ENCODE peak calls at places on chromosomes 6 and 20, in five cellular contexts. T is prostate gland; X is pancreas; I is CD8-positive, alpha-beta T cell; W is cardiac muscle cell. R is an unnamed sample.

GRCh38 chr20:48769111-48769879 is 58.5 kb downstream of the PREX1 start:
- DNase-seq in W (peak; percentile 62), X (no peak), T (no peak), I (peak; percentile 74), R (peak; percentile 55)

GRCh38 chr20:5719861-5720401 is 30.3 kb upstream of the SHLD1 start:
- DNase-seq in X (no peak), I (no peak), T (no peak), W (peak; percentile 59), R (no peak)

GRCh38 chr6:75376347-75377024 is 91.9 kb upstream of the TMEM30A start:
- DNase-seq in T (no peak), W (peak; percentile 54), I (no peak), X (no peak), R (no peak)

GRCh38 chr6:17394192-17394611 is 807 bp downstream of the CAP2 start:
- DNase-seq in X (peak; percentile 74), W (peak; percentile 58), I (no peak), T (peak; percentile 46), R (peak; percentile 31)

GRCh38 chr6:133817460-133818047 is 71.4 kb upstream of the TCF21 start:
- DNase-seq in I (no peak), T (no peak), W (no peak), X (no peak), R (no peak)

GRCh38 chr6:130158061-130158460 is 64.7 kb downstream of the SAMD3 start:
- DNase-seq in I (no peak), W (peak; percentile 30), T (no peak), X (no peak), R (no peak)

GRCh38 chr6:149960488-149960887 is 3.3 kb upstream of the ULBP1 start:
- DNase-seq in W (no peak), I (no peak), T (no peak), X (no peak), R (no peak)

GRCh38 chr6:107116328-107116892 is 1.1 kb upstream of the BEND3 start:
- DNase-seq in I (no peak), T (peak; percentile 55), W (peak; percentile 19), X (peak; percentile 67), R (no peak)

GRCh38 chr20:50721881-50722281 is 9.5 kb upstream of the PARD6B start:
- DNase-seq in X (no peak), W (no peak), T (peak; percentile 33), I (no peak), R (no peak)

GRCh38 chr6:170236131-170236851 is 54.6 kb downstream of the DLL1 start:
- DNase-seq in X (peak; percentile 10), T (no peak), I (no peak), W (no peak), R (no peak)

GRCh38 chr6:70282906-70283461 is 19.9 kb downstream of the COL9A1 start:
- DNase-seq in T (no peak), W (no peak), X (no peak), I (no peak), R (no peak)

GRCh38 chr6:85810558-85810957 is 167.9 kb upstream of the SYNCRIP start:
- DNase-seq in W (no peak), I (no peak), T (no peak), X (no peak), R (no peak)

GRCh38 chr6:67759001-67759400 is 876.1 kb upstream of the ADGRB3 start:
- DNase-seq in T (no peak), X (no peak), I (no peak), W (no peak), R (no peak)

GRCh38 chr20:34579191-34579661 is 20.7 kb downstream of the MAP1LC3A start:
- DNase-seq in W (peak; percentile 84), X (no peak), T (peak; percentile 76), I (no peak), R (peak; percentile 53)

GRCh38 chr6:162442675-162443074 is 284.9 kb downstream of the PRKN start:
- DNase-seq in W (peak; percentile 0), T (no peak), I (no peak), X (no peak), R (no peak)

GRCh38 chr6:119683022-119683421 is 333.5 kb upstream of the MAN1A1 start:
- DNase-seq in T (no peak), I (no peak), W (no peak), X (no peak), R (no peak)

GRCh38 chr6:1524040-1524480 is 85.7 kb upstream of the FOXC1 start:
- DNase-seq in X (peak; percentile 49), W (peak; percentile 82), T (peak; percentile 43), I (peak; percentile 74), R (peak; percentile 33)

GRCh38 chr6:75743971-75744370 is 5.1 kb upstream of the MYO6 start:
- DNase-seq in X (no peak), T (no peak), W (no peak), I (no peak), R (no peak)

GRCh38 chr20:32207211-32207625 is 325 bp downstream of the PLAGL2 start:
- DNase-seq in T (no peak), W (no peak), I (no peak), X (no peak), R (no peak)

GRCh38 chr20:40641809-40642208 is 47.2 kb downstream of the MAFB start:
- DNase-seq in I (no peak), T (no peak), X (no peak), W (no peak), R (no peak)

GRCh38 chr6:101597711-101598110 is 204.2 kb downstream of the GRIK2 start:
- DNase-seq in T (no peak), I (no peak), X (no peak), W (peak; percentile 76), R (no peak)

GRCh38 chr6:11288065-11288464 is 55.6 kb upstream of the NEDD9 start:
- DNase-seq in T (peak; percentile 94), I (no peak), W (no peak), X (no peak), R (no peak)

GRCh38 chr20:45935416-45936046 is 1.0 kb downstream of the PCIF1 start:
- DNase-seq in I (no peak), X (no peak), T (no peak), W (no peak), R (no peak)

GRCh38 chr6:33949877-33950831 is 146.4 kb upstream of the MLN start:
- DNase-seq in T (no peak), W (no peak), X (no peak), I (no peak), R (peak; percentile 50)

GRCh38 chr20:52010541-52010940 is 181.0 kb downstream of the ZFP64 start:
- DNase-seq in X (no peak), I (no peak), W (no peak), T (no peak), R (no peak)

GRCh38 chr6:41088451-41088850 is 15.7 kb downstream of the NFYA start:
- DNase-seq in W (peak; percentile 13), I (no peak), X (no peak), T (no peak), R (no peak)

GRCh38 chr6:1392813-1393640 is 3.7 kb downstream of the FOXF2 start:
- DNase-seq in W (no peak), X (no peak), I (no peak), T (no peak), R (no peak)

GRCh38 chr6:13563009-13563408 is 11.4 kb upstream of the SIRT5 start:
- DNase-seq in X (no peak), I (no peak), T (no peak), W (no peak), R (no peak)

GRCh38 chr6:111865909-111866546 is 7.2 kb downstream of the FYN start:
- DNase-seq in W (no peak), I (no peak), T (no peak), X (no peak), R (no peak)

GRCh38 chr6:3409699-3410384 is 47.0 kb downstream of the SLC22A23 start:
- DNase-seq in I (no peak), X (peak; percentile 66), T (peak; percentile 53), W (no peak), R (no peak)
- H3K27ac ChIP-seq in I (no peak overlapping the region), X (peak overlapping the region; percentile 73), T (no peak overlapping the region), W (peak overlapping the region; percentile 79), R (no peak overlapping the region)

GRCh38 chr6:52603000-52603795 is 26.3 kb upstream of the TRAM2 start:
- DNase-seq in T (no peak), X (no peak), W (peak; percentile 66), I (no peak), R (no peak)
- H3K27ac ChIP-seq in T (no peak overlapping the region), X (no peak overlapping the region), W (no peak overlapping the region), I (no peak overlapping the region), R (no peak overlapping the region)

GRCh38 chr6:37051138-37052026 is 45.9 kb downstream of the FGD2 start:
- DNase-seq in W (peak; percentile 81), T (peak; percentile 86), X (peak; percentile 88), I (peak; percentile 83), R (peak; percentile 72)

GRCh38 chr6:37048851-37049734 is 43.6 kb downstream of the FGD2 start:
- DNase-seq in X (peak; percentile 85), I (peak; percentile 59), W (peak; percentile 90), T (peak; percentile 20), R (no peak)

GRCh38 chr6:37050854-37051137 is 45.3 kb downstream of the FGD2 start:
- DNase-seq in T (no peak), X (no peak), I (no peak), W (no peak), R (no peak)

GRCh38 chr6:37049735-37049989 is 44.2 kb downstream of the FGD2 start:
- DNase-seq in T (no peak), X (no peak), W (no peak), I (no peak), R (no peak)

DNA sequence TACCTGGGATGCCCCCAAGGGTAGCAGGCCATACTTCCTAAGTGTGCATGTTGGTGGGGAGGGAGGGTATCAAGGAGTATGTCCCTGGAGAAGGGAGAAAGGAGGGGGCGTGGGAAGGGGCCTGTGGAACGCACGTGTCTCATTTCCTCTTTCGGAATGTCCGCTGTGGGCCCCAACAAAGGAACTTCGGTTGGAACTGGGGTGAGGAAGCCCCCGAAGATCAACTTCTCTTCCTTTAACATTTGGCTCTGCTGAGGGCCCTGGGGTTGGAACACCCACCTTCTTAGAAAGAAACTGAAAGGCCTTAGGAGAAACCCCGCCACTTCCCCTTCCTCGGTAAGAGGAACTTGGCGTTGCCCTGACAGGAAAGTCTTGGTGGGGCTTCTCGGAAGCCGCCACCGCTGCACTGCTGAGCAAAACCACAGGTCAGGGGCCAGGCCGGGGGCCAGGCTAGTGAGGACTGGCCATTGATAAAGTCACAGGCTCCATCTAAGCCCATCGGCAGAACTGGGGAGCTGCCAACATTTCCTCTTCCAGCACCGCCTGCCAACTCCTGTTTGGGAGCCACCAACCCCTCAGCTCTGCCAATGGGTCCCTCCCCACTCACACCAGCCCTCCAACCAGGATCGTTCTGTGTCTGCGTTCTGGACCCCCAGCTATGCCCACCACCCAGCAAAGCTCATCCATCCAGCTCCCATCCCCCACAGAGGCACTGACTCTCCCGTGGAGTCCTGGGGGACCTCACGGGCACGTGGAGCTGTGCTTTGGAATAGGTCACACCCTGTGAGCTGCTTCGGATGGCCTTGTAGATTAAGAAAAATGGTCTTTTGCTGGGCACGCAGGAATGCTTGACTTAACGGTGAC is 44.8 kb downstream of the FGD2 start:
- DNase-seq in I (peak; percentile 48), W (no peak), T (no peak), X (peak; percentile 62), R (peak; percentile 10)
- H3K27ac ChIP-seq in I (peak overlapping the region; percentile 59), W (no peak overlapping the region), T (no peak overlapping the region), X (peak overlapping the region; percentile 69), R (no peak overlapping the region)

GRCh38 chr6:158056804-158057203 is 75.1 kb downstream of the SYNJ2 start:
- DNase-seq in W (no peak), X (no peak), T (no peak), I (no peak), R (no peak)

GRCh38 chr6:158058156-158058723 is 76.6 kb downstream of the SYNJ2 start:
- DNase-seq in W (peak; percentile 53), T (no peak), X (no peak), I (no peak), R (no peak)

GRCh38 chr6:158056355-158056754 is 74.7 kb downstream of the SYNJ2 start:
- DNase-seq in X (no peak), T (no peak), W (no peak), I (no peak), R (no peak)

GRCh38 chr6:158059108-158059507 is 77.4 kb downstream of the SYNJ2 start:
- DNase-seq in I (no peak), X (no peak), W (no peak), T (no peak), R (no peak)

GRCh38 chr6:158057213-158057987 is 75.7 kb downstream of the SYNJ2 start:
- DNase-seq in T (no peak), X (no peak), W (peak; percentile 84), I (no peak), R (no peak)
- H3K27ac ChIP-seq in T (no peak overlapping the region), X (no peak overlapping the region), W (no peak overlapping the region), I (no peak overlapping the region), R (no peak overlapping the region)